ENCODE peak calls at places on chromosomes 12 and 14, in four cellular contexts. P is tibial nerve, K is activated T-cell treated with anti-CD3 and anti-CD28 coated beads for 24 hours, B is amygdala. N is an unnamed sample.

GRCh38 chr12:6849427-6849826 is 1.7 kb downstream of the CDCA3 start:
- DNase-seq in P (no peak), K (no peak), B (no peak), N (no peak)

GRCh38 chr12:12586879-12587675 is 24.4 kb upstream of the DUSP16 start:
- DNase-seq in P (no peak), K (no peak), B (no peak), N (no peak)

GRCh38 chr12:53676715-53677611 is 1.1 kb upstream of the ATP5MC2 start:
- DNase-seq in P (no peak), K (peak; percentile 10), B (peak; percentile 47), N (no peak)

GRCh38 chr14:89902876-89903275 is 51.7 kb downstream of the EFCAB11 start:
- DNase-seq in P (no peak), K (no peak), B (no peak), N (no peak)

GRCh38 chr12:70948236-70948975 is 27.9 kb upstream of the PTPRR start:
- DNase-seq in P (no peak), K (no peak), B (no peak), N (no peak)

GRCh38 chr14:91234791-91235114 is 9.8 kb downstream of the GPR68 start:
- DNase-seq in P (no peak), K (no peak), B (no peak), N (no peak)

GRCh38 chr12:120413901-120414695 is 23.8 kb upstream of the COX6A1 start:
- DNase-seq in P (no peak), K (no peak), B (peak; percentile 33), N (no peak)

GRCh38 chr12:64825143-64826011 is 930 bp downstream of the TBC1D30 start:
- DNase-seq in P (no peak), K (no peak), B (no peak), N (no peak)

GRCh38 chr12:31702047-31702446 is 26.8 kb downstream of the AMN1 start:
- DNase-seq in P (no peak), K (no peak), B (no peak), N (no peak)

GRCh38 chr14:75981426-75981825 is 369 bp downstream of the TGFB3 start:
- DNase-seq in P (no peak), K (peak; percentile 30), B (peak; percentile 26), N (peak; percentile 32)

GRCh38 chr12:54193437-54193836 is 4.7 kb upstream of the SMUG1 start:
- DNase-seq in P (no peak), K (no peak), B (no peak), N (no peak)

GRCh38 chr14:68873379-68873778 is 80.5 kb upstream of the ZFP36L1 start:
- DNase-seq in P (no peak), K (no peak), B (no peak), N (no peak)

GRCh38 chr14:67938046-67938445 is 118.5 kb downstream of the RAD51B start:
- DNase-seq in P (no peak), K (no peak), B (no peak), N (no peak)

GRCh38 chr12:58412466-58412865 is 471.1 kb downstream of the ATP23 start:
- DNase-seq in P (no peak), K (no peak), B (no peak), N (no peak)

GRCh38 chr14:103897075-103897947 is 30.9 kb upstream of the TDRD9 start:
- DNase-seq in P (no peak), K (no peak), B (no peak), N (no peak)

GRCh38 chr14:70442750-70443149 is 9.2 kb upstream of the ADAM21 start:
- DNase-seq in P (no peak), K (no peak), B (no peak), N (no peak)

GRCh38 chr12:96247567-96247962 is 53.4 kb downstream of the ELK3 start:
- DNase-seq in P (no peak), K (no peak), B (no peak), N (no peak)